ENCODE peak calls at places on chromosomes 7 and 10, in four cellular contexts. E is lower leg skin, V is GM10248, R is AG04450. C is an unnamed sample.
A peak's percentile ranks its signal among the peaks of the same experiment; 100 is the strongest.

GRCh38 chr7:142776206-142776844 is 5.6 kb downstream of the PRSS2 start:
- DNase-seq in E (no peak), V (no peak), R (no peak), C (no peak)

GRCh38 chr10:61902448-61903183 is 1.1 kb downstream of the ARID5B start:
- DNase-seq in E (peak; percentile 81), V (peak; percentile 53), R (no peak), C (peak; percentile 52)

GRCh38 chr10:70780772-70781171 is 4.4 kb downstream of the TBATA start:
- DNase-seq in E (no peak), V (no peak), R (no peak), C (no peak)

GRCh38 chr7:135768467-135768866 is 19.9 kb upstream of the FAM180A start:
- DNase-seq in E (no peak), V (no peak), R (no peak), C (no peak)

GRCh38 chr10:121959671-121960070 is 15.3 kb downstream of the NSMCE4A start:
- DNase-seq in E (no peak), V (no peak), R (no peak), C (no peak)

GRCh38 chr10:11697718-11698527 is 44.3 kb upstream of the ECHDC3 start:
- DNase-seq in E (no peak), V (no peak), R (no peak), C (no peak)

GRCh38 chr10:99672884-99673283 is 13.6 kb downstream of the ENTPD7 start:
- DNase-seq in E (no peak), V (no peak), R (no peak), C (no peak)

GRCh38 chr7:4136036-4136435 is 546.1 kb upstream of the FOXK1 start:
- DNase-seq in E (no peak), V (no peak), R (no peak), C (no peak)

GRCh38 chr7:16067695-16068094 is 353.6 kb downstream of the CRPPA start:
- DNase-seq in E (no peak), V (no peak), R (no peak), C (no peak)

GRCh38 chr7:154931906-154932305 is 71.0 kb downstream of the PAXIP1 start:
- DNase-seq in E (no peak), V (no peak), R (no peak), C (no peak)

GRCh38 chr7:154744861-154745258 is 258.1 kb downstream of the PAXIP1 start:
- DNase-seq in E (no peak), V (no peak), R (no peak), C (no peak)

GRCh38 chr10:125037145-125037544 is 95.2 kb downstream of the ZRANB1 start:
- DNase-seq in E (no peak), V (no peak), R (no peak), C (no peak)

GRCh38 chr7:79317728-79318127 is 135.7 kb downstream of the MAGI2 start:
- DNase-seq in E (no peak), V (no peak), R (peak; percentile 70), C (no peak)

GRCh38 chr10:114874827-114875541 is 53.4 kb downstream of the FHIP2A start:
- DNase-seq in E (no peak), V (peak; percentile 28), R (no peak), C (no peak)

GRCh38 chr10:88491314-88491713 is 91.8 kb downstream of the RNLS start:
- DNase-seq in E (no peak), V (no peak), R (no peak), C (no peak)

GRCh38 chr7:36806897-36807296 is 82.6 kb upstream of the AOAH start:
- DNase-seq in E (no peak), V (no peak), R (no peak), C (no peak)

GRCh38 chr10:14738011-14738510 is 36.6 kb downstream of the FAM107B start:
- DNase-seq in E (no peak), V (no peak), R (no peak), C (no peak)

GRCh38 chr10:118181021-118181420 is 134.3 kb upstream of the RAB11FIP2 start:
- DNase-seq in E (no peak), V (no peak), R (no peak), C (no peak)

GRCh38 chr10:116994113-116994890 is 10.7 kb downstream of the SHTN1 start:
- DNase-seq in E (no peak), V (no peak), R (no peak), C (no peak)

GRCh38 chr10:10819206-10819856 is 198.3 kb upstream of the CELF2 start:
- DNase-seq in E (no peak), V (no peak), R (no peak), C (no peak)

GRCh38 chr10:97574374-97575100 is 2.0 kb downstream of the ANKRD2 start:
- DNase-seq in E (peak; percentile 66), V (no peak), R (no peak), C (peak; percentile 84)

GRCh38 chr7:27031289-27032172 is 64.3 kb downstream of the HOXA1 start:
- DNase-seq in E (no peak), V (peak; percentile 51), R (peak; percentile 27), C (no peak)

GRCh38 chr10:99461230-99461629 is 30.8 kb upstream of the GOT1 start:
- DNase-seq in E (no peak), V (no peak), R (no peak), C (no peak)

GRCh38 chr10:17789396-17789795 is 19.8 kb upstream of the MRC1 start:
- DNase-seq in E (no peak), V (no peak), R (no peak), C (no peak)
- TF ChIP-seq CTCF in E (no peak), V (no peak), R (no peak), C (no peak)

DNA sequence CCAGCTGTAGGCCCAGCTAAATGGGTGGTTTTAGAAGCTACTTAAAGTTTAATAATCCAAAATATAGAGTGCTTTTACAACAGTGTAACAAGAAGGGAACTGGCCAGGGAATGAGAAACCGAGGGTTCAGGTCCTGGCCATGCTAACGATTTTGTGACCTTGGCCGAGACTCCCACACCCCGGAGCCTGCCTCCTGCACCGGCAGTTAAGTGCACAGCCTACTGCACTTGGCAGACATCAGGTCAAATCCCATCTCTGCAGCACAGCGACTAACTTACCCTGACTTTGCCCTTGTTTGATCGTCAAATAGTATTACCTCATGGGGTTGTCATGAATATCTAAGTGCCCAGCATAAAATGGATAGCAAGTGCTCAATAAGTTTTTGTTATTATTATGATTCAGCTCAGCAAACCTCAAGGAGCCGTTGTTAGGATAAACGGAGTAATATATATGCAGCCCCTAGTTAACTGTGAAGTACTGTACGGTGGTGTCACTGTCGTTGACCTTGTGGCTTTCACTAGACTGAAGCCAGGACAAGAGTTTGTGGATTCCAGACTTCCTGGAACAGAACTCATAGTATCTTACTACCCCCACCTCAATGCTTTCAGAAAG is 35.5 kb downstream of the LYZL1 start:
- DNase-seq in E (no peak), V (no peak), R (no peak), C (no peak)
- TF ChIP-seq CTCF in E (no peak), V (no peak), R (no peak), C (no peak)

GRCh38 chr7:107047902-107048782 is 3.6 kb downstream of the PRKAR2B start:
- DNase-seq in E (no peak), V (no peak), R (no peak), C (no peak)
- TF ChIP-seq CTCF in E (no peak), V (no peak), R (no peak), C (no peak)

GRCh38 chr7:140673063-140673769 is 471 bp downstream of the ADCK2 start:
- DNase-seq in E (peak; percentile 45), V (peak; percentile 66), R (no peak), C (peak; percentile 62)
- TF ChIP-seq CTCF in E (no peak), V (no peak), R (no peak), C (no peak)

GRCh38 chr10:22244855-22245254 is 27.0 kb upstream of the EBLN1 start:
- DNase-seq in E (no peak), V (no peak), R (no peak), C (no peak)

GRCh38 chr10:22246680-22247391 is 29.0 kb upstream of the EBLN1 start:
- DNase-seq in E (no peak), V (no peak), R (no peak), C (peak; percentile 41)

GRCh38 chr10:22243321-22243720 is 25.5 kb upstream of the EBLN1 start:
- DNase-seq in E (no peak), V (no peak), R (no peak), C (no peak)

GRCh38 chr10:22245567-22245966 is 27.8 kb upstream of the EBLN1 start:
- DNase-seq in E (no peak), V (no peak), R (no peak), C (no peak)

GRCh38 chr10:22244001-22244400 is 26.2 kb upstream of the EBLN1 start:
- DNase-seq in E (no peak), V (no peak), R (no peak), C (peak; percentile 11)
- TF ChIP-seq CTCF in E (no peak), V (peak; percentile 8), R (no peak), C (no peak)

GRCh38 chr7:158444501-158445420 is 142.9 kb downstream of the PTPRN2 start:
- DNase-seq in E (no peak), V (no peak), R (no peak), C (no peak)

GRCh38 chr7:158446281-158446680 is 141.3 kb downstream of the PTPRN2 start:
- DNase-seq in E (no peak), V (no peak), R (no peak), C (no peak)

GRCh38 chr7:158446706-158447105 is 140.9 kb downstream of the PTPRN2 start:
- DNase-seq in E (no peak), V (no peak), R (no peak), C (no peak)

GRCh38 chr7:158443688-158444483 is 143.7 kb downstream of the PTPRN2 start:
- DNase-seq in E (no peak), V (no peak), R (no peak), C (no peak)

GRCh38 chr7:158445421-158446175 is 142.0 kb downstream of the PTPRN2 start:
- DNase-seq in E (no peak), V (no peak), R (no peak), C (no peak)
- TF ChIP-seq CTCF in E (no peak), V (no peak), R (no peak), C (no peak)

GRCh38 chr10:94225589-94225988 is 137.2 kb downstream of the NOC3L start:
- DNase-seq in E (no peak), V (no peak), R (no peak), C (no peak)
- TF ChIP-seq CTCF in E (no peak), V (no peak), R (peak; percentile 32), C (no peak)

GRCh38 chr10:92080244-92080643 is 156.7 kb downstream of the BTAF1 start:
- DNase-seq in E (no peak), V (no peak), R (no peak), C (no peak)
- TF ChIP-seq CTCF in E (no peak), V (no peak), R (no peak), C (no peak)

C was measured in Calu3.